ENCODE peak calls at places on chromosomes 3 and 15, in eight cellular contexts. W, S, V, E, Y, U, H and C are unnamed samples.

GRCh38 chr15:95843241-95843851 is 487.2 kb upstream of the NR2F2 start:
- DNase-seq in U (no peak), Y (no peak), S (no peak), E (peak; percentile 73), W (no peak), V (no peak), H (no peak), C (peak; percentile 18)

GRCh38 chr15:32704343-32705076 is 13.3 kb upstream of the GREM1 start:
- DNase-seq in U (no peak), E (peak; percentile 93), V (no peak), S (no peak), W (no peak), H (no peak), Y (no peak), C (no peak)

GRCh38 chr15:94666553-94666952 is 435.2 kb downstream of the MCTP2 start:
- DNase-seq in S (no peak), V (no peak), U (no peak), H (no peak), Y (no peak), W (no peak), E (no peak), C (no peak)

GRCh38 chr3:129282727-129283327 is 4.2 kb downstream of the HMCES start:
- DNase-seq in U (peak; percentile 48), H (no peak), W (no peak), E (peak; percentile 17), Y (peak; percentile 96), S (peak; percentile 69), V (no peak), C (no peak)

GRCh38 chr3:179853176-179853575 is 183.6 kb downstream of the PEX5L start:
- DNase-seq in H (no peak), V (no peak), Y (peak; percentile 28), E (peak; percentile 17), S (no peak), U (no peak), W (no peak), C (no peak)

GRCh38 chr3:167406876-167407492 is 26.9 kb upstream of the ZBBX start:
- DNase-seq in W (no peak), V (no peak), S (no peak), U (no peak), Y (peak; percentile 54), H (no peak), E (peak; percentile 9), C (no peak)

GRCh38 chr3:42734263-42734860 is 31.8 kb upstream of the HHATL start:
- DNase-seq in S (no peak), Y (no peak), V (no peak), H (no peak), W (no peak), U (no peak), E (no peak), C (no peak)

GRCh38 chr3:52280046-52280445 is 1.6 kb upstream of the WDR82 start:
- DNase-seq in U (no peak), Y (no peak), V (no peak), H (no peak), W (no peak), E (no peak), S (no peak), C (no peak)

GRCh38 chr3:128074851-128075515 is 22.7 kb downstream of the SEC61A1 start:
- DNase-seq in E (no peak), H (no peak), S (no peak), W (no peak), Y (no peak), U (no peak), V (no peak), C (no peak)

GRCh38 chr15:59543721-59544547 is 67.6 kb upstream of the GCNT3 start:
- DNase-seq in W (no peak), U (peak; percentile 50), V (no peak), S (peak; percentile 37), H (peak; percentile 69), Y (no peak), E (no peak), C (no peak)

GRCh38 chr3:100720423-100720822 is 11.1 kb downstream of the TFG start:
- DNase-seq in U (no peak), Y (no peak), V (no peak), S (no peak), E (no peak), W (no peak), H (no peak), C (no peak)

GRCh38 chr3:30933478-30934207 is 39.2 kb upstream of the GADL1 start:
- DNase-seq in U (no peak), V (no peak), H (no peak), S (no peak), Y (no peak), E (no peak), W (no peak), C (no peak)

GRCh38 chr3:159796744-159797143 is 191.9 kb upstream of the IL12A start:
- DNase-seq in W (no peak), H (no peak), U (no peak), Y (no peak), V (no peak), S (no peak), E (peak; percentile 71), C (no peak)

GRCh38 chr3:18308096-18308495 is 117.0 kb downstream of the SATB1 start:
- DNase-seq in Y (no peak), U (no peak), V (no peak), H (no peak), S (no peak), E (no peak), W (no peak), C (no peak)